ENCODE peak calls at places on chromosomes 13 and 19, in eight cellular contexts. One of them, this sample, is unnamed.

GRCh38 chr13:50435011-50435410 is 408.5 kb downstream of the DLEU7 start:
- DNase-seq in adrenal gland: no peak
- DNase-seq in stimulated activated CD4-positive, alpha-beta T cell treated with anti-CD3 and anti-CD28 coated beads, Interleukin-2, amount 100 ng/mL, for 48 hours: no peak
- DNase-seq in right cardiac atrium: no peak
- DNase-seq in GM23248: no peak
- DNase-seq in activated CD4-positive, alpha-beta T cell treated with anti-CD3 and anti-CD28 coated beads for 24 hours: no peak
- DNase-seq in activated CD4-positive, CD25-positive, alpha-beta regulatory T cell: no peak
- DNase-seq in mesenchymal stem cell: no peak
- DNase-seq in this sample: no peak

GRCh38 chr19:35303357-35303915 is 11.5 kb downstream of the MAG start:
- DNase-seq in right cardiac atrium: no peak
- DNase-seq in GM23248: no peak
- DNase-seq in mesenchymal stem cell: no peak
- DNase-seq in adrenal gland: no peak
- DNase-seq in stimulated activated CD4-positive, alpha-beta T cell treated with anti-CD3 and anti-CD28 coated beads, Interleukin-2, amount 100 ng/mL, for 48 hours: no peak
- DNase-seq in activated CD4-positive, CD25-positive, alpha-beta regulatory T cell: no peak
- DNase-seq in activated CD4-positive, alpha-beta T cell treated with anti-CD3 and anti-CD28 coated beads for 24 hours: no peak
- DNase-seq in this sample: no peak

GRCh38 chr13:99997702-99998219 is 16.2 kb downstream of the ZIC2 start:
- DNase-seq in mesenchymal stem cell: no peak
- DNase-seq in adrenal gland: no peak
- DNase-seq in stimulated activated CD4-positive, alpha-beta T cell treated with anti-CD3 and anti-CD28 coated beads, Interleukin-2, amount 100 ng/mL, for 48 hours: no peak
- DNase-seq in GM23248: no peak
- DNase-seq in activated CD4-positive, CD25-positive, alpha-beta regulatory T cell: no peak
- DNase-seq in activated CD4-positive, alpha-beta T cell treated with anti-CD3 and anti-CD28 coated beads for 24 hours: no peak
- DNase-seq in right cardiac atrium: no peak
- DNase-seq in this sample: no peak

GRCh38 chr13:49512578-49512977 is 16.8 kb downstream of the PHF11 start:
- DNase-seq in GM23248: no peak
- DNase-seq in mesenchymal stem cell: no peak
- DNase-seq in stimulated activated CD4-positive, alpha-beta T cell treated with anti-CD3 and anti-CD28 coated beads, Interleukin-2, amount 100 ng/mL, for 48 hours: no peak
- DNase-seq in activated CD4-positive, CD25-positive, alpha-beta regulatory T cell: no peak
- DNase-seq in right cardiac atrium: no peak
- DNase-seq in adrenal gland: no peak
- DNase-seq in activated CD4-positive, alpha-beta T cell treated with anti-CD3 and anti-CD28 coated beads for 24 hours: no peak
- DNase-seq in this sample: no peak

GRCh38 chr13:44710576-44710975 is 134.4 kb upstream of the TSC22D1 start:
- DNase-seq in activated CD4-positive, alpha-beta T cell treated with anti-CD3 and anti-CD28 coated beads for 24 hours: peak; percentile 10
- DNase-seq in activated CD4-positive, CD25-positive, alpha-beta regulatory T cell: no peak
- DNase-seq in right cardiac atrium: no peak
- DNase-seq in stimulated activated CD4-positive, alpha-beta T cell treated with anti-CD3 and anti-CD28 coated beads, Interleukin-2, amount 100 ng/mL, for 48 hours: peak; percentile 8
- DNase-seq in GM23248: peak; percentile 90
- DNase-seq in adrenal gland: no peak
- DNase-seq in mesenchymal stem cell: peak; percentile 77
- DNase-seq in this sample: peak; percentile 67

GRCh38 chr19:45526143-45526542 is 18.9 kb downstream of the VASP start:
- DNase-seq in activated CD4-positive, alpha-beta T cell treated with anti-CD3 and anti-CD28 coated beads for 24 hours: no peak
- DNase-seq in GM23248: peak; percentile 67
- DNase-seq in stimulated activated CD4-positive, alpha-beta T cell treated with anti-CD3 and anti-CD28 coated beads, Interleukin-2, amount 100 ng/mL, for 48 hours: no peak
- DNase-seq in mesenchymal stem cell: peak; percentile 77
- DNase-seq in adrenal gland: peak; percentile 88
- DNase-seq in right cardiac atrium: peak; percentile 76
- DNase-seq in activated CD4-positive, CD25-positive, alpha-beta regulatory T cell: no peak
- DNase-seq in this sample: peak; percentile 67

GRCh38 chr13:34300559-34300958 is 482.6 kb downstream of the RFC3 start:
- DNase-seq in adrenal gland: no peak
- DNase-seq in right cardiac atrium: no peak
- DNase-seq in mesenchymal stem cell: peak; percentile 49
- DNase-seq in GM23248: peak; percentile 20
- DNase-seq in stimulated activated CD4-positive, alpha-beta T cell treated with anti-CD3 and anti-CD28 coated beads, Interleukin-2, amount 100 ng/mL, for 48 hours: no peak
- DNase-seq in activated CD4-positive, CD25-positive, alpha-beta regulatory T cell: no peak
- DNase-seq in activated CD4-positive, alpha-beta T cell treated with anti-CD3 and anti-CD28 coated beads for 24 hours: no peak
- DNase-seq in this sample: peak; percentile 6

GRCh38 chr19:17323973-17324327 is 10.7 kb downstream of the ANO8 start:
- DNase-seq in stimulated activated CD4-positive, alpha-beta T cell treated with anti-CD3 and anti-CD28 coated beads, Interleukin-2, amount 100 ng/mL, for 48 hours: no peak
- DNase-seq in activated CD4-positive, alpha-beta T cell treated with anti-CD3 and anti-CD28 coated beads for 24 hours: no peak
- DNase-seq in GM23248: no peak
- DNase-seq in mesenchymal stem cell: no peak
- DNase-seq in activated CD4-positive, CD25-positive, alpha-beta regulatory T cell: no peak
- DNase-seq in right cardiac atrium: no peak
- DNase-seq in adrenal gland: no peak
- DNase-seq in this sample: no peak

GRCh38 chr13:85170372-85170771 is 628.8 kb downstream of the SLITRK6 start:
- DNase-seq in right cardiac atrium: no peak
- DNase-seq in adrenal gland: no peak
- DNase-seq in activated CD4-positive, alpha-beta T cell treated with anti-CD3 and anti-CD28 coated beads for 24 hours: no peak
- DNase-seq in mesenchymal stem cell: no peak
- DNase-seq in GM23248: no peak
- DNase-seq in activated CD4-positive, CD25-positive, alpha-beta regulatory T cell: no peak
- DNase-seq in stimulated activated CD4-positive, alpha-beta T cell treated with anti-CD3 and anti-CD28 coated beads, Interleukin-2, amount 100 ng/mL, for 48 hours: no peak
- DNase-seq in this sample: no peak

GRCh38 chr19:43799502-43800142 is 2.6 kb downstream of the LYPD5 start:
- DNase-seq in adrenal gland: no peak
- DNase-seq in stimulated activated CD4-positive, alpha-beta T cell treated with anti-CD3 and anti-CD28 coated beads, Interleukin-2, amount 100 ng/mL, for 48 hours: no peak
- DNase-seq in right cardiac atrium: no peak
- DNase-seq in mesenchymal stem cell: peak; percentile 22
- DNase-seq in activated CD4-positive, CD25-positive, alpha-beta regulatory T cell: no peak
- DNase-seq in GM23248: no peak
- DNase-seq in activated CD4-positive, alpha-beta T cell treated with anti-CD3 and anti-CD28 coated beads for 24 hours: no peak
- DNase-seq in this sample: no peak

GRCh38 chr13:50589651-50590054 is 253.8 kb downstream of the DLEU7 start:
- DNase-seq in adrenal gland: peak; percentile 62
- DNase-seq in activated CD4-positive, alpha-beta T cell treated with anti-CD3 and anti-CD28 coated beads for 24 hours: no peak
- DNase-seq in stimulated activated CD4-positive, alpha-beta T cell treated with anti-CD3 and anti-CD28 coated beads, Interleukin-2, amount 100 ng/mL, for 48 hours: no peak
- DNase-seq in GM23248: peak; percentile 96
- DNase-seq in activated CD4-positive, CD25-positive, alpha-beta regulatory T cell: no peak
- DNase-seq in right cardiac atrium: peak; percentile 49
- DNase-seq in mesenchymal stem cell: peak; percentile 91
- DNase-seq in this sample: peak; percentile 86

GRCh38 chr19:33410915-33411401 is 37.4 kb downstream of the CEBPG start:
- DNase-seq in activated CD4-positive, alpha-beta T cell treated with anti-CD3 and anti-CD28 coated beads for 24 hours: no peak
- DNase-seq in activated CD4-positive, CD25-positive, alpha-beta regulatory T cell: no peak
- DNase-seq in adrenal gland: no peak
- DNase-seq in mesenchymal stem cell: no peak
- DNase-seq in GM23248: no peak
- DNase-seq in right cardiac atrium: no peak
- DNase-seq in stimulated activated CD4-positive, alpha-beta T cell treated with anti-CD3 and anti-CD28 coated beads, Interleukin-2, amount 100 ng/mL, for 48 hours: no peak
- DNase-seq in this sample: no peak

GRCh38 chr19:47228937-47229673 is 1.9 kb downstream of the BBC3 start:
- DNase-seq in adrenal gland: no peak
- DNase-seq in stimulated activated CD4-positive, alpha-beta T cell treated with anti-CD3 and anti-CD28 coated beads, Interleukin-2, amount 100 ng/mL, for 48 hours: no peak
- DNase-seq in right cardiac atrium: no peak
- DNase-seq in activated CD4-positive, CD25-positive, alpha-beta regulatory T cell: no peak
- DNase-seq in mesenchymal stem cell: peak; percentile 79
- DNase-seq in GM23248: peak; percentile 61
- DNase-seq in activated CD4-positive, alpha-beta T cell treated with anti-CD3 and anti-CD28 coated beads for 24 hours: no peak
- DNase-seq in this sample: peak; percentile 51

GRCh38 chr13:33057019-33057785 is 41.0 kb downstream of the KL start:
- DNase-seq in mesenchymal stem cell: peak; percentile 34
- DNase-seq in stimulated activated CD4-positive, alpha-beta T cell treated with anti-CD3 and anti-CD28 coated beads, Interleukin-2, amount 100 ng/mL, for 48 hours: no peak
- DNase-seq in GM23248: peak; percentile 45
- DNase-seq in right cardiac atrium: peak; percentile 40
- DNase-seq in activated CD4-positive, alpha-beta T cell treated with anti-CD3 and anti-CD28 coated beads for 24 hours: no peak
- DNase-seq in activated CD4-positive, CD25-positive, alpha-beta regulatory T cell: no peak
- DNase-seq in adrenal gland: no peak
- DNase-seq in this sample: peak; percentile 28

GRCh38 chr19:13583753-13584152 is 77.5 kb upstream of the CACNA1A start:
- DNase-seq in adrenal gland: no peak
- DNase-seq in activated CD4-positive, CD25-positive, alpha-beta regulatory T cell: no peak
- DNase-seq in GM23248: no peak
- DNase-seq in right cardiac atrium: no peak
- DNase-seq in stimulated activated CD4-positive, alpha-beta T cell treated with anti-CD3 and anti-CD28 coated beads, Interleukin-2, amount 100 ng/mL, for 48 hours: no peak
- DNase-seq in mesenchymal stem cell: no peak
- DNase-seq in activated CD4-positive, alpha-beta T cell treated with anti-CD3 and anti-CD28 coated beads for 24 hours: no peak
- DNase-seq in this sample: no peak

GRCh38 chr19:48190288-48191284 is 20.1 kb downstream of the ZSWIM9 start:
- DNase-seq in mesenchymal stem cell: peak; percentile 64
- DNase-seq in GM23248: no peak
- DNase-seq in right cardiac atrium: no peak
- DNase-seq in activated CD4-positive, alpha-beta T cell treated with anti-CD3 and anti-CD28 coated beads for 24 hours: no peak
- DNase-seq in activated CD4-positive, CD25-positive, alpha-beta regulatory T cell: no peak
- DNase-seq in stimulated activated CD4-positive, alpha-beta T cell treated with anti-CD3 and anti-CD28 coated beads, Interleukin-2, amount 100 ng/mL, for 48 hours: peak; percentile 35
- DNase-seq in adrenal gland: peak; percentile 83
- DNase-seq in this sample: no peak

GRCh38 chr13:72970956-72971355 is 87.8 kb upstream of the KLF5 start:
- DNase-seq in adrenal gland: no peak
- DNase-seq in activated CD4-positive, alpha-beta T cell treated with anti-CD3 and anti-CD28 coated beads for 24 hours: no peak
- DNase-seq in mesenchymal stem cell: no peak
- DNase-seq in GM23248: peak; percentile 20
- DNase-seq in right cardiac atrium: no peak
- DNase-seq in activated CD4-positive, CD25-positive, alpha-beta regulatory T cell: no peak
- DNase-seq in stimulated activated CD4-positive, alpha-beta T cell treated with anti-CD3 and anti-CD28 coated beads, Interleukin-2, amount 100 ng/mL, for 48 hours: no peak
- DNase-seq in this sample: no peak

GRCh38 chr19:7349961-7350711 is 1.4 kb downstream of the ARHGEF18 start:
- DNase-seq in activated CD4-positive, alpha-beta T cell treated with anti-CD3 and anti-CD28 coated beads for 24 hours: no peak
- DNase-seq in activated CD4-positive, CD25-positive, alpha-beta regulatory T cell: no peak
- DNase-seq in GM23248: no peak
- DNase-seq in right cardiac atrium: no peak
- DNase-seq in adrenal gland: no peak
- DNase-seq in stimulated activated CD4-positive, alpha-beta T cell treated with anti-CD3 and anti-CD28 coated beads, Interleukin-2, amount 100 ng/mL, for 48 hours: no peak
- DNase-seq in mesenchymal stem cell: no peak
- DNase-seq in this sample: no peak

GRCh38 chr19:48419158-48419920 is 25.9 kb downstream of the GRIN2D start:
- DNase-seq in stimulated activated CD4-positive, alpha-beta T cell treated with anti-CD3 and anti-CD28 coated beads, Interleukin-2, amount 100 ng/mL, for 48 hours: peak; percentile 63
- DNase-seq in activated CD4-positive, CD25-positive, alpha-beta regulatory T cell: peak; percentile 15
- DNase-seq in GM23248: peak; percentile 67
- DNase-seq in right cardiac atrium: peak; percentile 41
- DNase-seq in adrenal gland: peak; percentile 53
- DNase-seq in mesenchymal stem cell: peak; percentile 45
- DNase-seq in activated CD4-positive, alpha-beta T cell treated with anti-CD3 and anti-CD28 coated beads for 24 hours: peak; percentile 54
- DNase-seq in this sample: peak; percentile 29

GRCh38 chr13:114130708-114131580 is 1.5 kb downstream of the RASA3 start:
- DNase-seq in activated CD4-positive, CD25-positive, alpha-beta regulatory T cell: no peak
- DNase-seq in adrenal gland: peak; percentile 37
- DNase-seq in stimulated activated CD4-positive, alpha-beta T cell treated with anti-CD3 and anti-CD28 coated beads, Interleukin-2, amount 100 ng/mL, for 48 hours: no peak
- DNase-seq in right cardiac atrium: peak; percentile 64
- DNase-seq in GM23248: peak; percentile 95
- DNase-seq in mesenchymal stem cell: peak; percentile 97
- DNase-seq in activated CD4-positive, alpha-beta T cell treated with anti-CD3 and anti-CD28 coated beads for 24 hours: no peak
- DNase-seq in this sample: peak; percentile 91

GRCh38 chr19:16062789-16063188 is 13.5 kb upstream of the TPM4 start:
- DNase-seq in activated CD4-positive, CD25-positive, alpha-beta regulatory T cell: peak; percentile 58
- DNase-seq in right cardiac atrium: no peak
- DNase-seq in activated CD4-positive, alpha-beta T cell treated with anti-CD3 and anti-CD28 coated beads for 24 hours: no peak
- DNase-seq in stimulated activated CD4-positive, alpha-beta T cell treated with anti-CD3 and anti-CD28 coated beads, Interleukin-2, amount 100 ng/mL, for 48 hours: peak; percentile 71
- DNase-seq in adrenal gland: no peak
- DNase-seq in GM23248: no peak
- DNase-seq in mesenchymal stem cell: peak; percentile 59
- DNase-seq in this sample: no peak